ENCODE peak calls at places on chromosome 15, in six cellular contexts. One of them, this sample, is unnamed.

GRCh38 chr15:45157974-45158373 is 28.2 kb downstream of the DUOX1 start:
- DNase-seq in OCI-LY7: no peak
- DNase-seq in HCT116: no peak
- DNase-seq in GM23338: peak; percentile 34
- DNase-seq in GM23248: peak; percentile 97
- DNase-seq in MM.1S: no peak
- DNase-seq in this sample: no peak

GRCh38 chr15:28975766-28976179 is 90.0 kb downstream of the APBA2 start:
- DNase-seq in OCI-LY7: peak; percentile 67
- DNase-seq in HCT116: peak; percentile 39
- DNase-seq in GM23338: peak; percentile 85
- DNase-seq in GM23248: peak; percentile 54
- DNase-seq in MM.1S: peak; percentile 63
- DNase-seq in this sample: peak; percentile 77

GRCh38 chr15:87207945-87208580 is 1048.5 kb downstream of the NTRK3 start:
- DNase-seq in OCI-LY7: no peak
- DNase-seq in HCT116: no peak
- DNase-seq in GM23338: no peak
- DNase-seq in GM23248: peak; percentile 7
- DNase-seq in MM.1S: no peak
- DNase-seq in this sample: no peak

GRCh38 chr15:101189708-101190107 is 62.1 kb downstream of the CHSY1 start:
- DNase-seq in OCI-LY7: no peak
- DNase-seq in HCT116: no peak
- DNase-seq in GM23338: no peak
- DNase-seq in GM23248: no peak
- DNase-seq in MM.1S: no peak
- DNase-seq in this sample: no peak

GRCh38 chr15:33608714-33609113 is 297.9 kb downstream of the RYR3 start:
- DNase-seq in OCI-LY7: no peak
- DNase-seq in HCT116: no peak
- DNase-seq in GM23338: peak; percentile 66
- DNase-seq in GM23248: peak; percentile 17
- DNase-seq in MM.1S: no peak
- DNase-seq in this sample: peak; percentile 15

GRCh38 chr15:99076109-99076508 is 28.8 kb upstream of the SYNM start:
- DNase-seq in OCI-LY7: peak; percentile 18
- DNase-seq in HCT116: no peak
- DNase-seq in GM23338: no peak
- DNase-seq in GM23248: no peak
- DNase-seq in MM.1S: peak; percentile 15
- DNase-seq in this sample: no peak

GRCh38 chr15:57079446-57079845 is 161.0 kb downstream of the TCF12 start:
- DNase-seq in OCI-LY7: no peak
- DNase-seq in HCT116: no peak
- DNase-seq in GM23338: peak; percentile 49
- DNase-seq in GM23248: no peak
- DNase-seq in MM.1S: peak; percentile 13
- DNase-seq in this sample: no peak

GRCh38 chr15:96657096-96657495 is 326.6 kb downstream of the NR2F2 start:
- DNase-seq in OCI-LY7: no peak
- DNase-seq in HCT116: no peak
- DNase-seq in GM23338: peak; percentile 41
- DNase-seq in GM23248: no peak
- DNase-seq in MM.1S: no peak
- DNase-seq in this sample: no peak

GRCh38 chr15:70348581-70349344 is 251.0 kb upstream of the TLE3 start:
- DNase-seq in OCI-LY7: no peak
- DNase-seq in HCT116: no peak
- DNase-seq in GM23338: no peak
- DNase-seq in GM23248: peak; percentile 76
- DNase-seq in MM.1S: no peak
- DNase-seq in this sample: no peak

GRCh38 chr15:89770041-89770440 is 6.1 kb upstream of the MESP2 start:
- DNase-seq in OCI-LY7: no peak
- DNase-seq in HCT116: no peak
- DNase-seq in GM23338: no peak
- DNase-seq in GM23248: peak; percentile 69
- DNase-seq in MM.1S: no peak
- DNase-seq in this sample: no peak

GRCh38 chr15:89765694-89766093 is 10.4 kb upstream of the MESP2 start:
- DNase-seq in OCI-LY7: no peak
- DNase-seq in HCT116: no peak
- DNase-seq in GM23338: no peak
- DNase-seq in GM23248: no peak
- DNase-seq in MM.1S: no peak
- DNase-seq in this sample: no peak

GRCh38 chr15:89766357-89767311 is 9.5 kb upstream of the MESP2 start:
- DNase-seq in OCI-LY7: no peak
- DNase-seq in HCT116: no peak
- DNase-seq in GM23338: no peak
- DNase-seq in GM23248: no peak
- DNase-seq in MM.1S: no peak
- DNase-seq in this sample: no peak

GRCh38 chr15:89768071-89768500 is 8.0 kb upstream of the MESP2 start:
- DNase-seq in OCI-LY7: no peak
- DNase-seq in HCT116: no peak
- DNase-seq in GM23338: no peak
- DNase-seq in GM23248: peak; percentile 72
- DNase-seq in MM.1S: no peak
- DNase-seq in this sample: no peak

GRCh38 chr15:89767411-89767915 is 8.7 kb upstream of the MESP2 start:
- DNase-seq in OCI-LY7: no peak
- DNase-seq in HCT116: no peak
- DNase-seq in GM23338: no peak
- DNase-seq in GM23248: no peak
- DNase-seq in MM.1S: no peak
- DNase-seq in this sample: no peak
- TF ChIP-seq EZH2phosphoT487 in OCI-LY7: no peak
- TF ChIP-seq EZH2phosphoT487 in HCT116: no peak
- TF ChIP-seq EZH2phosphoT487 in GM23338: no peak
- TF ChIP-seq EZH2phosphoT487 in GM23248: no peak
- TF ChIP-seq EZH2phosphoT487 in MM.1S: no peak
- TF ChIP-seq EZH2phosphoT487 in this sample: no peak

GRCh38 chr15:60301024-60301423 is 96.8 kb downstream of the ANXA2 start:
- DNase-seq in OCI-LY7: peak; percentile 8
- DNase-seq in HCT116: peak; percentile 27
- DNase-seq in GM23338: no peak
- DNase-seq in GM23248: peak; percentile 6
- DNase-seq in MM.1S: no peak
- DNase-seq in this sample: no peak
- TF ChIP-seq EZH2phosphoT487 in OCI-LY7: no peak
- TF ChIP-seq EZH2phosphoT487 in HCT116: no peak
- TF ChIP-seq EZH2phosphoT487 in GM23338: no peak
- TF ChIP-seq EZH2phosphoT487 in GM23248: no peak
- TF ChIP-seq EZH2phosphoT487 in MM.1S: no peak
- TF ChIP-seq EZH2phosphoT487 in this sample: no peak

DNA sequence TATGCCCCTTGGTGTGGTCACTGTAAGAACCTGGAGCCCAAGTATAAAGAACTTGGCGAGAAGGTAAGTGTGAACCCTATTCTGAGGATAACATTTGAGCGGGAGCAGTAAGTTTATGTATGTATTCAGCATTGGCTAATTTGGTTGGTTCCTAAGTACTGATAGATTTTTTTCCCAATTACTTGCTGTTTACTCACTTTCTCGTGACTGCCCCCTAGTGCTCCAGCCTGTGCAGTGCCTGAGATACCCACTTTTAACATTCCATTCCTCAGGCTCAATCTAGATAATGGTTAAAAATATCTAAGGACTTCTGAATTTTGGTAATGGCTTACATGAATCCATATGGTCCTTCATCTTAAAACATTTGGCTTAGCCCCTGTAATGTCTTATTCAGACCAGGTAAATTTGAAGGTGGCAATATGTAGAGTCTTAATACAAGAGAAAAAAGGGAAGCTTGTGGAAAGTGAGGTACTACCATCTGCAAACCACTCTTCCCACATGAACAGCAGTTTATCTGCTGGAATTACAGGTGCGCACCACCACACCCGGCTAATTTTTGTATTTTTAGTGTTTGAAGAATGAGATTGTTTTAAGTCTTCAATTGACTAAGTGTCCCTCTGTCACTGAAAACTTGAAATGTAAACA is 7.1 kb downstream of the ELL3 start:
- DNase-seq in OCI-LY7: peak; percentile 70
- DNase-seq in HCT116: no peak
- DNase-seq in GM23338: peak; percentile 90
- DNase-seq in GM23248: peak; percentile 81
- DNase-seq in MM.1S: peak; percentile 46
- DNase-seq in this sample: peak; percentile 72
- TF ChIP-seq EZH2phosphoT487 in OCI-LY7: no peak
- TF ChIP-seq EZH2phosphoT487 in HCT116: no peak
- TF ChIP-seq EZH2phosphoT487 in GM23338: no peak
- TF ChIP-seq EZH2phosphoT487 in GM23248: no peak
- TF ChIP-seq EZH2phosphoT487 in MM.1S: no peak
- TF ChIP-seq EZH2phosphoT487 in this sample: no peak

GRCh38 chr15:67820992-67821783 is 4.1 kb upstream of the SKOR1 start:
- DNase-seq in OCI-LY7: no peak
- DNase-seq in HCT116: no peak
- DNase-seq in GM23338: peak; percentile 79
- DNase-seq in GM23248: peak; percentile 66
- DNase-seq in MM.1S: no peak
- DNase-seq in this sample: no peak
- TF ChIP-seq EZH2phosphoT487 in OCI-LY7: no peak
- TF ChIP-seq EZH2phosphoT487 in HCT116: no peak
- TF ChIP-seq EZH2phosphoT487 in GM23338: no peak
- TF ChIP-seq EZH2phosphoT487 in GM23248: no peak
- TF ChIP-seq EZH2phosphoT487 in MM.1S: no peak
- TF ChIP-seq EZH2phosphoT487 in this sample: no peak

GRCh38 chr15:58865420-58865880 is 68.0 kb downstream of the SLTM start:
- DNase-seq in OCI-LY7: no peak
- DNase-seq in HCT116: no peak
- DNase-seq in GM23338: peak; percentile 30
- DNase-seq in GM23248: peak; percentile 37
- DNase-seq in MM.1S: no peak
- DNase-seq in this sample: no peak
- TF ChIP-seq EZH2phosphoT487 in OCI-LY7: no peak
- TF ChIP-seq EZH2phosphoT487 in HCT116: no peak
- TF ChIP-seq EZH2phosphoT487 in GM23338: no peak
- TF ChIP-seq EZH2phosphoT487 in GM23248: no peak
- TF ChIP-seq EZH2phosphoT487 in MM.1S: no peak
- TF ChIP-seq EZH2phosphoT487 in this sample: no peak

DNA sequence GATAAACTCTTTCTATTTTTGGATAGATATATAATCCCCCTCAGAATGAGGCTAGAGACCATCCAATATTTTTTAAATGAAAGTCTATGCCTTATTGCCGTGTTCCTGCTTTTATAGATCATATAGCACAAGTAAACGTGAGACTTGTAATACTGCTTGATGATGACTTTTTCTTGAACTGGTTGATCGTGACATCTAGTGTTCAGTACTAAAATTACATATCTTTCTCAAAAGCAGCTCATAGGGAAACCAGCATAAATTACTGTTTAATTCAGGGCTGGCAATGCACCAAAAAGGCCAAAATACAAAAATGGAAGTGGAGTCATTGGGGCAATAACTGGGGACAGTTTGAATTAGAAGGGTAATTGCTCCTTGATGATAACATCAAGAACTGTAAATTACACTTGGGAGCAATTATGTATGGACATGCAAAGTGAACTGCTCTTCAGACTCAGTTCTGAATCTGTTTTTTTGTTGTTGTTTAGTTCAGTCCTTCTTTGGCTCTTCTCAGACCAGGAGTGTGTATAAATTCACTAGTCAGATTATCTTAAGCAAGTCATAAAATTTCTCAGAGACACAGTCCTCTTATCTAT is 325.3 kb downstream of the THSD4 start:
- DNase-seq in OCI-LY7: peak; percentile 42
- DNase-seq in HCT116: peak; percentile 68
- DNase-seq in GM23338: peak; percentile 59
- DNase-seq in GM23248: peak; percentile 71
- DNase-seq in MM.1S: peak; percentile 61
- DNase-seq in this sample: peak; percentile 48
- TF ChIP-seq EZH2phosphoT487 in OCI-LY7: no peak
- TF ChIP-seq EZH2phosphoT487 in HCT116: no peak
- TF ChIP-seq EZH2phosphoT487 in GM23338: no peak
- TF ChIP-seq EZH2phosphoT487 in GM23248: no peak
- TF ChIP-seq EZH2phosphoT487 in MM.1S: no peak
- TF ChIP-seq EZH2phosphoT487 in this sample: no peak

DNA sequence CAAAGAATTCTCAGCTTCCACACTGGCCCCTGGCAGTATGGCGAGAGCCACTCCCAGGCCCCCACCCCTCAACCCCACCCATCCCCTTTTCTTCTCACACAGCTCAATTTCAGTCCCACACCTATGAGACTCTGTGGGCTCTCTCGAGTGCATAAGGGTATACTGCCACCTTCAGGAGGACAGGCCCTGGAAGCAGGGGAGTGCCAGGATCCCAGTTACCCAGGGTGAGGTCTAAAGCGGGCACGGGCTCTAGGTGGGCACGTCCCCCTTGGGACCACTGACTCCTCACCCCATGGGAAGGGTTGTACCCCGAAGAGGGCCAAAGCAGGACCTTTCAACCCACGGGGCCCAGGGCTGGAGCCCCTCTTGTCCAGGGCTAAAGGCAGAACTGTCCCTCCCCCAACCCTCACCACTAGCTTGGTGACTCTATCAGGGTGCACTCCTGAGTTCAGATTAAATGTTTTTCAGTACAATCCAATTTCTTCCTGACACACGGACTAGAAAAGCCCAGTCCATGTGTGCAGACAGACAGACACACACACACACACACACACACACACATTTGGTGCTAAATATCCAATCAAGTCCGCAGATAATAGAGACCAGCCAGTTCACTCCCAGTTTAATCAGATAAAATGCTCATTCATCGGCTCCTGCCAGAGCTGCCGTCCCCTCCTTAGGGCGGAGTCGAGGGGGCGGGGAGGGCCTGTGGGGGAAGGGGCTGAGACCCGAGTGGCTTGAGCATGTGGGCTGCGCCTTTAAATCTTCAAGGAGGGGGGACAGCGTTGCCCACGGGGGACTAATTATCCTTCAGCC is 59.4 kb downstream of the CYP11A1 start:
- DNase-seq in OCI-LY7: peak; percentile 46
- DNase-seq in HCT116: peak; percentile 49
- DNase-seq in GM23338: peak; percentile 82
- DNase-seq in GM23248: peak; percentile 84
- DNase-seq in MM.1S: peak; percentile 38
- DNase-seq in this sample: peak; percentile 87
- TF ChIP-seq EZH2phosphoT487 in OCI-LY7: no peak
- TF ChIP-seq EZH2phosphoT487 in HCT116: no peak
- TF ChIP-seq EZH2phosphoT487 in GM23338: no peak
- TF ChIP-seq EZH2phosphoT487 in GM23248: no peak
- TF ChIP-seq EZH2phosphoT487 in MM.1S: no peak
- TF ChIP-seq EZH2phosphoT487 in this sample: no peak